ENCODE peak calls at places on chromosomes 13 and 19, in seven cellular contexts. H, D, S, M, W, A and X are unnamed samples.

GRCh38 chr19:41860419-41861097 is 503 bp downstream of the RPS19 start:
- DNase-seq in A (peak; percentile 33), H (peak; percentile 5), M (no peak), D (no peak), W (no peak), S (no peak), X (no peak)

GRCh38 chr13:96988441-96988840 is 5.8 kb downstream of the OXGR1 start:
- DNase-seq in W (no peak), H (no peak), A (no peak), M (no peak), D (no peak), S (no peak), X (no peak)

GRCh38 chr19:35715981-35716734 is 1.6 kb upstream of the KMT2B start:
- DNase-seq in M (no peak), H (no peak), W (no peak), A (peak; percentile 69), S (no peak), D (peak; percentile 30), X (no peak)

GRCh38 chr19:10403137-10404021 is at the start of gene CDC37:
- DNase-seq in M (peak; percentile 96), S (peak; percentile 86), D (peak; percentile 97), W (peak; percentile 97), A (peak; percentile 99), H (peak; percentile 97), X (peak; percentile 96)

GRCh38 chr13:112178769-112179168 is 111.8 kb downstream of the SOX1 start:
- DNase-seq in M (no peak), W (no peak), S (no peak), H (no peak), A (no peak), D (no peak), X (no peak)

GRCh38 chr13:24709186-24709913 is 29.1 kb downstream of the ATP12A start:
- DNase-seq in D (no peak), M (no peak), W (no peak), A (no peak), H (no peak), S (no peak), X (no peak)

GRCh38 chr13:71865858-71866172 is 1.2 kb downstream of the DACH1 start:
- DNase-seq in S (no peak), A (no peak), D (no peak), H (peak; percentile 43), W (peak; percentile 32), M (peak; percentile 36), X (no peak)

GRCh38 chr19:7706662-7707454 is 4.9 kb upstream of the FCER2 start:
- DNase-seq in M (no peak), D (no peak), S (no peak), A (no peak), W (no peak), H (no peak), X (no peak)

GRCh38 chr19:6800991-6801396 is 28.5 kb downstream of the VAV1 start:
- DNase-seq in W (peak; percentile 42), A (no peak), D (peak; percentile 38), M (peak; percentile 30), H (no peak), S (no peak), X (no peak)

GRCh38 chr19:55676384-55676783 is 1.4 kb downstream of the EPN1 start:
- DNase-seq in S (no peak), W (no peak), H (no peak), A (no peak), D (peak; percentile 13), M (no peak), X (no peak)

GRCh38 chr13:42707003-42707402 is 74.4 kb upstream of the FAM216B start:
- DNase-seq in M (no peak), W (no peak), H (no peak), D (peak; percentile 18), A (no peak), S (no peak), X (no peak)

GRCh38 chr19:10975374-10976036 is 14.7 kb downstream of the SMARCA4 start:
- DNase-seq in W (no peak), A (peak; percentile 58), H (peak; percentile 73), M (no peak), D (peak; percentile 66), S (no peak), X (no peak)

GRCh38 chr13:97021241-97021640 is 27.0 kb upstream of the OXGR1 start:
- DNase-seq in H (no peak), D (no peak), W (no peak), S (no peak), A (no peak), M (no peak), X (no peak)

GRCh38 chr13:112119192-112120030 is 52.5 kb downstream of the SOX1 start:
- DNase-seq in A (no peak), S (no peak), H (no peak), D (no peak), W (no peak), M (no peak), X (no peak)

GRCh38 chr19:38691938-38692457 is 44.5 kb downstream of the ACTN4 start:
- DNase-seq in D (peak; percentile 92), H (peak; percentile 97), M (no peak), A (peak; percentile 95), W (no peak), S (no peak), X (no peak)

GRCh38 chr13:68254151-68254550 is 1024.0 kb upstream of the PCDH9 start:
- DNase-seq in A (no peak), S (no peak), D (no peak), M (no peak), H (peak; percentile 48), W (no peak), X (no peak)

GRCh38 chr13:42883771-42884170 is 102.4 kb downstream of the FAM216B start:
- DNase-seq in S (no peak), W (peak; percentile 78), A (peak; percentile 34), H (peak; percentile 80), D (peak; percentile 33), M (no peak), X (peak; percentile 6)

GRCh38 chr19:8610928-8611284 is 391 bp upstream of the ADAMTS10 start:
- DNase-seq in A (no peak), M (no peak), H (no peak), S (no peak), D (no peak), W (peak; percentile 58), X (no peak)

GRCh38 chr13:29527511-29527910 is 68.0 kb downstream of the SLC7A1 start:
- DNase-seq in W (no peak), S (no peak), A (no peak), M (no peak), D (no peak), H (no peak), X (no peak)

GRCh38 chr13:91313103-91313502 is 34.4 kb upstream of the MIR17HG start:
- DNase-seq in S (no peak), A (peak; percentile 35), D (peak; percentile 1), H (peak; percentile 38), M (no peak), W (peak; percentile 56), X (no peak)

GRCh38 chr13:91312324-91312723 is 35.2 kb upstream of the MIR17HG start:
- DNase-seq in H (no peak), W (no peak), D (no peak), S (no peak), M (no peak), A (no peak), X (no peak)

GRCh38 chr13:91308299-91308698 is 39.2 kb upstream of the MIR17HG start:
- DNase-seq in A (no peak), S (no peak), D (no peak), M (no peak), W (peak; percentile 45), H (no peak), X (no peak)

GRCh38 chr13:91313581-91313980 is 33.9 kb upstream of the MIR17HG start:
- DNase-seq in H (no peak), M (no peak), W (no peak), A (no peak), D (no peak), S (no peak), X (no peak)

DNA sequence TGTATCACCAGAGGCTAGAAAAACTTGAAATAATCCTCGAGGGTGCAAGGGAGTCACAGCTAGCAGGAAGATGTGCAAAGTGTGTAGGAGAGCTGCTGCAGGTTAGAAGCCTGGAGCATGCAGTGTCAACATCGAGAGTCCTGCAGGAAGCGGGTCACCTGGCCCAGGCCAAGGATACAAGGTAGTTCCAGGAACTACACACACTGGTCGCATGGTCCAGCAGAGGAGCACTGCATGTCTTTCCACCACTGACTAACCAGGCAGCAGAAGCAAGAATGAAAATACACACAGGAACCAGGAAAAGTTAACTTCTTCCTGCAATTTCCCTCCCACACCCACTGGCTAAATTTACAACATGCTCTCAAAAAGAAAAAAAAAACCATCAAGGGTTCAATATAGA is 36.0 kb upstream of the MIR17HG start:
- DNase-seq in S (no peak), A (no peak), M (no peak), D (no peak), W (no peak), H (no peak), X (no peak)
- H2AK5ac ChIP-seq in S (no peak overlapping the region), A (no peak overlapping the region), M (no peak overlapping the region), D (no peak overlapping the region), W (no peak overlapping the region), H (no peak overlapping the region), X (no peak overlapping the region)

DNA sequence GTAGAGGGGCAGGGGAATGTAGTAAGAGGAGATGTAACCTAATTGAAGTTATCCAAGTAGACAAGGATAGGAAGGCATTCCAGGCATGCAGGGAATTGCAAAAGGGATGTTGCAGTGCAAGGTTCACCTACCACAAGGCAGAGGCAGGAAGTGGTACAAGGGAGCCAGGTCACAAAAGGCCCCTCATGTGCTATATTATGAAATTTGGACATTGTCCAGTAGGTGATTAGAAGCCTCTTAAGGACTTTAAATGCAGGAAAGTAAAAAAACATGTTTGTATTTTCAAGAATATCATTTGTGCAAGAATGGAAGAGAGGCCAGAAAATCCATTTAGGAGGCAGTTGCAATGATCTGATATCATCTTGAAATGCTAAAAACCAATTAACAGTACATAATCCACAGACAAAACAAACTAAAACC is 111.4 kb downstream of the FRY start:
- DNase-seq in S (peak; percentile 34), H (peak; percentile 34), M (peak; percentile 60), A (peak; percentile 54), W (peak; percentile 90), D (peak; percentile 52), X (no peak)
- H2AK5ac ChIP-seq in S (no peak overlapping the region), H (no peak overlapping the region), M (no peak overlapping the region), A (no peak overlapping the region), W (no peak overlapping the region), D (no peak overlapping the region), X (no peak overlapping the region)

GRCh38 chr13:114069376-114070097 is 62.9 kb downstream of the RASA3 start:
- DNase-seq in H (no peak), S (no peak), A (no peak), M (no peak), W (no peak), D (no peak), X (no peak)
- H2AK5ac ChIP-seq in H (no peak overlapping the region), S (no peak overlapping the region), A (no peak overlapping the region), M (no peak overlapping the region), W (no peak overlapping the region), D (peak overlapping the region; percentile 88), X (no peak overlapping the region)

GRCh38 chr13:78133511-78133910 is 214.9 kb upstream of the EDNRB start:
- DNase-seq in S (no peak), A (no peak), D (no peak), H (no peak), W (no peak), M (no peak), X (no peak)

GRCh38 chr13:78131811-78132210 is 213.2 kb upstream of the EDNRB start:
- DNase-seq in D (peak; percentile 14), A (no peak), H (peak; percentile 3), S (no peak), W (no peak), M (no peak), X (no peak)

DNA sequence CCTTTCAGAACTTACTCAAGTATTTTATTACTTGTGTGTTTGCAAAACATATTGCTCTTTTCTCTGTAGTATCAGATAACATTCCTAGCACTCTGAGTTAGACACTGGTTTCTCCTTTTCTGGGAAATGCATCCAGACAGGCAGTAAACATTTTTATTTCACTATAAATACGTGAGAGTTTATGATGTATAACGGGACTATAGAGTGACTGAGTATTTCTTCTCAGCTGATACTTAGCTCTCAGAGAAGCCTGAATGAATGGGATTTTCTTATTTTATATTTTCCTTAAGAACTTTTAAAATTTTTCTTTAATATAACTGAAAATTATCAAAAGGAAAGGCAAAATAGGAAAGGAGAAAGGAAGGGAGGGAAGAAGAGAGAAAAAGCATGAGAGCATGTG is 211.2 kb upstream of the EDNRB start:
- DNase-seq in H (no peak), A (no peak), M (no peak), D (no peak), W (no peak), S (no peak), X (no peak)
- H2AK5ac ChIP-seq in H (no peak overlapping the region), A (no peak overlapping the region), M (no peak overlapping the region), D (no peak overlapping the region), W (no peak overlapping the region), S (no peak overlapping the region), X (no peak overlapping the region)